ENCODE peak calls at places on chromosomes 16 and 17, in nine cellular contexts. S is amniotic stem cell; Z is fibroblast of pulmonary artery; T is T-helper 2 cell; U is stimulated activated CD8-positive, alpha-beta memory T cell treated with anti-CD3 and anti-CD28 coated beads, Interleukin-7, amount 100 ng/mL, for 1 hour; Y is T-helper 9 cell; L is SK-MEL-5; D is germinal center; P is HS-27A. K is an unnamed sample.

GRCh38 chr17:76585649-76586593 is at the start of gene ST6GALNAC2:
- DNase-seq in Y (peak), T (peak), S (no peak), U (peak), L (peak), P (no peak), Z (peak), D (no peak), K (no peak)

GRCh38 chr17:44307387-44308186 is 814 bp upstream of the RUNDC3A start:
- DNase-seq in T (no peak), P (no peak), L (peak), U (no peak), D (no peak), Z (peak), Y (no peak), S (no peak), K (peak)

GRCh38 chr17:48317732-48318131 is 112.3 kb downstream of the SKAP1 start:
- DNase-seq in Y (no peak), U (no peak), P (no peak), S (no peak), D (no peak), T (no peak), L (no peak), Z (no peak), K (no peak)

GRCh38 chr17:13429201-13429600 is 172.5 kb downstream of the HS3ST3A1 start:
- DNase-seq in Z (peak), S (peak), L (no peak), P (peak), D (no peak), T (no peak), Y (no peak), U (no peak), K (no peak)

GRCh38 chr17:43983515-43984411 is 20.7 kb upstream of the NAGS start:
- DNase-seq in P (no peak), T (no peak), D (no peak), L (no peak), Y (no peak), U (no peak), Z (no peak), S (no peak), K (peak)

GRCh38 chr16:23174622-23175021 is 7.9 kb upstream of the SCNN1G start:
- DNase-seq in S (peak), U (no peak), Z (peak), Y (no peak), T (no peak), P (no peak), D (no peak), L (no peak), K (no peak)

GRCh38 chr17:3738562-3739295 is 15.0 kb downstream of the HASPIN start:
- DNase-seq in U (peak), L (no peak), T (peak), S (no peak), D (peak), Y (peak), P (no peak), Z (no peak), K (peak)

GRCh38 chr17:76382803-76383644 is 1.4 kb upstream of the SPHK1 start:
- DNase-seq in Y (peak), P (peak), L (no peak), S (peak), D (peak), U (peak), Z (peak), T (peak), K (no peak)

GRCh38 chr17:80107231-80108021 is 6.0 kb downstream of the GAA start:
- DNase-seq in Y (no peak), S (no peak), Z (no peak), T (no peak), D (no peak), P (no peak), L (no peak), U (no peak), K (no peak)

GRCh38 chr16:3696425-3697218 is 20.7 kb downstream of the TRAP1 start:
- DNase-seq in P (peak), L (no peak), Y (no peak), U (no peak), T (no peak), D (no peak), Z (peak), S (peak), K (no peak)

GRCh38 chr16:89285381-89285780 is 67.9 kb downstream of the ZNF778 start:
- DNase-seq in U (no peak), D (no peak), L (no peak), Y (no peak), P (no peak), Z (no peak), S (no peak), T (no peak), K (no peak)

GRCh38 chr16:75288181-75288580 is 36.8 kb upstream of the BCAR1 start:
- DNase-seq in D (no peak), S (no peak), Y (no peak), L (no peak), U (no peak), Z (no peak), P (no peak), T (no peak), K (no peak)

GRCh38 chr16:85607331-85607765 is 5.8 kb upstream of the GSE1 start:
- DNase-seq in P (no peak), S (no peak), D (peak), Z (no peak), U (no peak), T (no peak), L (no peak), Y (no peak), K (peak)

GRCh38 chr16:10172848-10173655 is 9.2 kb downstream of the GRIN2A start:
- DNase-seq in S (no peak), T (no peak), D (no peak), P (no peak), Z (no peak), L (no peak), U (no peak), Y (no peak), K (peak)

GRCh38 chr16:53156516-53156915 is 101.7 kb downstream of the CHD9 start:
- DNase-seq in Y (no peak), P (no peak), Z (no peak), D (no peak), T (no peak), L (no peak), U (no peak), S (no peak), K (no peak)

GRCh38 chr17:4492762-4493561 is 5.7 kb upstream of the SPNS2 start:
- DNase-seq in S (no peak), L (peak), Z (peak), Y (no peak), P (no peak), U (no peak), T (no peak), D (no peak), K (peak)

GRCh38 chr17:73262676-73263642 is 1.3 kb upstream of the CPSF4L start:
- DNase-seq in T (no peak), Z (no peak), L (no peak), Y (no peak), P (no peak), S (no peak), D (no peak), U (no peak), K (no peak)

GRCh38 chr17:37848690-37849616 is 75.3 kb upstream of the TBC1D3K start:
- DNase-seq in Y (no peak), L (peak), D (peak), T (no peak), U (no peak), P (peak), S (peak), Z (peak), K (no peak)

GRCh38 chr17:78335176-78335575 is 24.7 kb downstream of the SOCS3 start:
- DNase-seq in P (no peak), D (no peak), Z (no peak), T (no peak), L (no peak), S (no peak), Y (no peak), U (no peak), K (no peak)

GRCh38 chr17:77877019-77877418 is 81.5 kb upstream of the TNRC6C start:
- DNase-seq in Z (no peak), P (no peak), S (no peak), U (no peak), D (no peak), L (no peak), Y (no peak), T (no peak), K (no peak)

GRCh38 chr16:13083687-13084086 is 182.3 kb downstream of the SHISA9 start:
- DNase-seq in P (no peak), Z (no peak), U (no peak), L (no peak), D (no peak), S (no peak), Y (no peak), T (no peak), K (no peak)

GRCh38 chr16:12187939-12188673 is 211.6 kb downstream of the SNX29 start:
- DNase-seq in S (no peak), T (no peak), P (no peak), D (no peak), U (no peak), Z (no peak), L (no peak), Y (no peak), K (no peak)

GRCh38 chr17:18967806-18968744 is 16.1 kb downstream of the SLC5A10 start:
- DNase-seq in Y (no peak), U (no peak), Z (no peak), P (no peak), S (no peak), L (no peak), T (no peak), D (no peak), K (no peak)

GRCh38 chr16:56743840-56744239 is 13.9 kb downstream of the NUP93 start:
- DNase-seq in Z (peak), Y (no peak), U (no peak), T (no peak), D (no peak), S (peak), L (peak), P (no peak), K (no peak)

GRCh38 chr16:57071840-57072541 is 20.4 kb upstream of the CPNE2 start:
- DNase-seq in Y (no peak), D (no peak), U (no peak), T (no peak), Z (peak), S (peak), P (no peak), L (no peak), K (no peak)

GRCh38 chr17:6501359-6501758 is 55.0 kb downstream of the PITPNM3 start:
- DNase-seq in S (no peak), U (no peak), Y (no peak), Z (no peak), D (no peak), L (no peak), T (no peak), P (no peak), K (no peak)

GRCh38 chr17:81869221-81870154 is 1.6 kb downstream of the ARHGDIA start:
- DNase-seq in T (no peak), Z (peak), P (no peak), S (no peak), D (peak), L (peak), Y (no peak), U (no peak), K (no peak)

GRCh38 chr17:32285286-32285685 is 19.7 kb downstream of the RHBDL3 start:
- DNase-seq in D (no peak), L (no peak), Y (no peak), U (no peak), Z (no peak), S (no peak), P (no peak), T (no peak), K (no peak)

K was measured in caudate nucleus.